ENCODE peak calls at places on chromosome 11, in seven cellular contexts. One of them, this sample, is unnamed.

GRCh38 chr11:33692013-33692504 is 8.6 kb downstream of the C11orf91 start:
- DNase-seq in K562: no peak
- DNase-seq in SK-N-SH: no peak
- DNase-seq in HepG2: peak; percentile 76
- DNase-seq in IMR-90: peak; percentile 98
- DNase-seq in HCT116: peak; percentile 81
- DNase-seq in A549: peak; percentile 94
- DNase-seq in this sample: no peak

GRCh38 chr11:69277074-69277809 is 16.7 kb upstream of the MYEOV start:
- DNase-seq in HCT116: no peak
- DNase-seq in HepG2: no peak
- DNase-seq in K562: no peak
- DNase-seq in IMR-90: no peak
- DNase-seq in A549: no peak
- DNase-seq in SK-N-SH: no peak
- DNase-seq in this sample: no peak

GRCh38 chr11:114079406-114080072 is 20.0 kb downstream of the ZBTB16 start:
- DNase-seq in HepG2: no peak
- DNase-seq in K562: no peak
- DNase-seq in HCT116: no peak
- DNase-seq in A549: no peak
- DNase-seq in IMR-90: no peak
- DNase-seq in SK-N-SH: no peak
- DNase-seq in this sample: no peak

GRCh38 chr11:111285205-111286079 is 12.9 kb upstream of the POU2AF3 start:
- DNase-seq in K562: no peak
- DNase-seq in IMR-90: no peak
- DNase-seq in HCT116: no peak
- DNase-seq in HepG2: peak; percentile 25
- DNase-seq in A549: no peak
- DNase-seq in SK-N-SH: no peak
- DNase-seq in this sample: no peak

GRCh38 chr11:32154275-32154674 is 63.4 kb downstream of the RCN1 start:
- DNase-seq in SK-N-SH: no peak
- DNase-seq in HepG2: no peak
- DNase-seq in A549: peak; percentile 18
- DNase-seq in HCT116: peak; percentile 51
- DNase-seq in IMR-90: peak; percentile 22
- DNase-seq in K562: no peak
- DNase-seq in this sample: no peak

GRCh38 chr11:128931661-128932060 is 11.0 kb downstream of the TP53AIP1 start:
- DNase-seq in K562: no peak
- DNase-seq in SK-N-SH: no peak
- DNase-seq in HepG2: no peak
- DNase-seq in IMR-90: no peak
- DNase-seq in A549: no peak
- DNase-seq in HCT116: no peak
- DNase-seq in this sample: no peak

GRCh38 chr11:61826930-61827572 is 1.0 kb upstream of the FADS2 start:
- DNase-seq in HepG2: no peak
- DNase-seq in HCT116: no peak
- DNase-seq in SK-N-SH: peak; percentile 53
- DNase-seq in IMR-90: no peak
- DNase-seq in K562: no peak
- DNase-seq in A549: no peak
- DNase-seq in this sample: peak; percentile 54

GRCh38 chr11:68996376-68997123 is 15.8 kb upstream of the MRGPRD start:
- DNase-seq in HCT116: no peak
- DNase-seq in HepG2: no peak
- DNase-seq in IMR-90: no peak
- DNase-seq in A549: no peak
- DNase-seq in K562: no peak
- DNase-seq in SK-N-SH: no peak
- DNase-seq in this sample: no peak

GRCh38 chr11:128351168-128351567 is 236.2 kb downstream of the ETS1 start:
- DNase-seq in IMR-90: no peak
- DNase-seq in HCT116: no peak
- DNase-seq in HepG2: no peak
- DNase-seq in SK-N-SH: no peak
- DNase-seq in K562: no peak
- DNase-seq in A549: no peak
- DNase-seq in this sample: no peak

GRCh38 chr11:35791088-35791958 is 128.7 kb downstream of the TRIM44 start:
- DNase-seq in HCT116: no peak
- DNase-seq in SK-N-SH: peak; percentile 45
- DNase-seq in K562: no peak
- DNase-seq in IMR-90: peak; percentile 43
- DNase-seq in A549: no peak
- DNase-seq in HepG2: no peak
- DNase-seq in this sample: no peak
- TF ChIP-seq RAD21 in HCT116: no peak
- TF ChIP-seq RAD21 in SK-N-SH: no peak
- TF ChIP-seq RAD21 in K562: no peak
- TF ChIP-seq RAD21 in IMR-90: no peak
- TF ChIP-seq RAD21 in A549: no peak
- TF ChIP-seq RAD21 in HepG2: no peak
- TF ChIP-seq RAD21 in this sample: no peak

DNA sequence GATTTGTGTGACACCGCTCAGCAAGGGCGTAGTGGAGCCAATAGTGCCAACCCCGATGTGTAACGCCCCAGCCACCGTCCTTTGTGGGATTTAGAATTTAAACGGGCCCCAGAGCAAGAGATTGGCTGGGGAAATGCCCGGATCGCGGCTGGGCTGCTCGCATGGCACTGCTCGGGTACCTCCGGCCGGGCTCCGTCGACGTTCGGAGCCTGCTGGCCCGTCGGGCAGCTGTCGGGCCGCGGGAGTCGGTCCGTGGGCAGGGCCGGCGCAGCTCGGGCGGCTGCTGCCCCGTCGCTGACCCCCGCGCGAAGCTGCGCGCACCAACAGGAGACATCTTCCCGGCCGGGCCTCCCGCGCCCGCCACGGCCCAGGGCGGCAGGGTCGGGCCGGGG is 1.4 kb upstream of the KDM2A start:
- DNase-seq in SK-N-SH: no peak
- DNase-seq in K562: no peak
- DNase-seq in HCT116: no peak
- DNase-seq in IMR-90: no peak
- DNase-seq in HepG2: no peak
- DNase-seq in A549: no peak
- DNase-seq in this sample: no peak
- TF ChIP-seq RAD21 in SK-N-SH: no peak
- TF ChIP-seq RAD21 in K562: no peak
- TF ChIP-seq RAD21 in HCT116: no peak
- TF ChIP-seq RAD21 in IMR-90: no peak
- TF ChIP-seq RAD21 in HepG2: no peak
- TF ChIP-seq RAD21 in A549: no peak
- TF ChIP-seq RAD21 in this sample: no peak

GRCh38 chr11:77596626-77597025 is 6.9 kb downstream of the AQP11 start:
- DNase-seq in A549: no peak
- DNase-seq in SK-N-SH: no peak
- DNase-seq in HCT116: no peak
- DNase-seq in HepG2: no peak
- DNase-seq in IMR-90: peak; percentile 84
- DNase-seq in K562: no peak
- DNase-seq in this sample: no peak
- TF ChIP-seq RAD21 in A549: no peak
- TF ChIP-seq RAD21 in SK-N-SH: no peak
- TF ChIP-seq RAD21 in HCT116: no peak
- TF ChIP-seq RAD21 in HepG2: no peak
- TF ChIP-seq RAD21 in IMR-90: no peak
- TF ChIP-seq RAD21 in K562: no peak
- TF ChIP-seq RAD21 in this sample: no peak

DNA sequence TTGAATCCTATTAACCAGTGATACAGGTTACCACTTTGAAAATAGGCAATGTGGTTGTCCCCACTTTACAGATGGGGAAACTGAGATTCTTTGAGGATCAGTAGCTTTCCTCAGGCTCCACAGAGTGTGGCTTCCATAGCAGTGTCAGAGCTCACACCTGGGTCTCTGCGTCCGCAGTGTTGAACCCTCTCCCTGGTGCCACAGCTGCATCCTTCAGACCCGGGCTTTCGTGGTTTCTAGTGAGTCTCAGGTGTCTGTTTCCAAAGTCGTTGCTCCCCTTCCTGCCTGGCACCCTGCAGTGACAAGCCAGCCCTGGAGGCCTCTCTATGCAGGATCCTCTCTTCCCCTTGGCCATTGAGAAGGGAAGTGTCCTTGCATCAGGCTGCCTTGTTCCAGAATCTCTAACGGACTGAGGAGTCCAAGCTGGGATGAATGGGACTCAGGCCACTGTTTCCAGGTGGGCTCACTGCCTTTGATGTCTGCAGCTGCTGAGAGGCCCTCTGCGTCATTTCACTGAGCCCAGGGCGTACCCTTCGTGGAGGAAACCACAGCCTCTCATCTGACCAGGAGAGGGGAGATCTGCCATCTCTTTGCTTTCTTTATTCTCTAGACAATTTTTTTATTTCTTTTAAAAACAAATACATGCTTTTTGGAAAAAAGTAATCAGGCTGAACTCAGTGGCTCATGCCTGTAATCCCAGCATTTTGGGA is 48.4 kb upstream of the MICAL2 start:
- DNase-seq in HepG2: no peak
- DNase-seq in SK-N-SH: no peak
- DNase-seq in IMR-90: no peak
- DNase-seq in A549: no peak
- DNase-seq in K562: no peak
- DNase-seq in HCT116: no peak
- DNase-seq in this sample: peak; percentile 41
- TF ChIP-seq RAD21 in HepG2: no peak
- TF ChIP-seq RAD21 in SK-N-SH: no peak
- TF ChIP-seq RAD21 in IMR-90: no peak
- TF ChIP-seq RAD21 in A549: no peak
- TF ChIP-seq RAD21 in K562: no peak
- TF ChIP-seq RAD21 in HCT116: no peak
- TF ChIP-seq RAD21 in this sample: no peak

DNA sequence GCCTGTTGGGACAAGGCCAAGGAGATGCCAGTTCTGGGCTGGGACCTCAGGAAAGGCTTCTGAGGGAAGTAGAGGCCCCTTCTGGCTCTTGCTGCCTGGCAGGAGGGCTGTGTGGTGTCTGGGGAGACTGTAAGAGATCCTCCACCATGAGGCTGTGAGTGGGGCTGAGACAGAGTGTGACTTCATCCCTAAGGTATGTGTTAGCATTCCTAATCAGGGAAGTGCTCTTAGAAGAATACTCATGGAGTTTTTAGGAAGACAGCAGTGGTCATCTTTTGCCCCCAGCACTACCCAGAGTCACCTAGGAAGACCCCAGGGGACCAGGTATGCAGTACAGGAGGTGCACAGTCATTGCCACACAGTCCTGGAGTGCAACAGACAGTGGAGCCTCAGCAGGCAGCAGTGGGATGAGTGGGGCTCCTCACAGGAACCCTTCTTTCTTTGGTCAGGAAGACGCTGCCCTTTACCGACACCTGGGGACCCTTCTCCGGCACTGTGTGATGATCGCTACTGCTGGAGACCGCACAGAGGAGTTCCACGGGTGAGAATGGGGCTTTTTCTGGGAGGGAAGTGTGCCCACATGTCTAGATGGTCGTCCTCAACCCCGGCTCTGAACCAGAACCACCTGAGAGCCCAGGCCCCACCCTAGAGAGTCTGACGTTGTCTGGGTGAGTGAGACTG is 2.8 kb downstream of the RIC8A start:
- DNase-seq in HCT116: no peak
- DNase-seq in IMR-90: peak; percentile 88
- DNase-seq in HepG2: no peak
- DNase-seq in SK-N-SH: no peak
- DNase-seq in K562: no peak
- DNase-seq in A549: peak; percentile 50
- DNase-seq in this sample: no peak
- TF ChIP-seq RAD21 in HCT116: no peak
- TF ChIP-seq RAD21 in IMR-90: no peak
- TF ChIP-seq RAD21 in HepG2: no peak
- TF ChIP-seq RAD21 in SK-N-SH: no peak
- TF ChIP-seq RAD21 in K562: no peak
- TF ChIP-seq RAD21 in A549: no peak
- TF ChIP-seq RAD21 in this sample: no peak

This sample was measured in H1.